ENCODE peak calls at places on chromosomes 3 and 15, in six cellular contexts. S, U, L, J, T and X are unnamed samples.

GRCh38 chr3:128575777-128576176 is 74.8 kb downstream of the RPN1 start:
- DNase-seq in J (no peak), T (no peak), S (no peak), L (peak), U (no peak), X (no peak)

GRCh38 chr3:62607287-62608029 is 234.1 kb upstream of the FEZF2 start:
- DNase-seq in T (peak), S (no peak), L (no peak), J (no peak), U (no peak), X (no peak)

GRCh38 chr3:78507196-78507984 is 1260.4 kb downstream of the ROBO1 start:
- DNase-seq in T (no peak), S (no peak), J (no peak), U (no peak), L (no peak), X (no peak)

GRCh38 chr3:119600732-119601131 is 3.0 kb downstream of the PLA1A start:
- DNase-seq in J (no peak), S (no peak), L (peak), U (no peak), T (no peak), X (no peak)

GRCh38 chr15:55834331-55834730 is 91.4 kb upstream of the PRTG start:
- DNase-seq in T (no peak), U (no peak), J (no peak), L (no peak), S (no peak), X (no peak)

GRCh38 chr15:69593981-69594966 is 141.7 kb downstream of the RPLP1 start:
- DNase-seq in T (peak), S (no peak), U (peak), L (peak), J (peak), X (peak)

GRCh38 chr3:125010393-125010792 is 45.4 kb downstream of the HEG1 start:
- DNase-seq in T (no peak), S (no peak), J (no peak), L (no peak), U (no peak), X (no peak)

GRCh38 chr15:79872358-79873017 is 24.3 kb downstream of the MTHFS start:
- DNase-seq in T (no peak), J (no peak), S (no peak), L (no peak), U (no peak), X (no peak)

GRCh38 chr15:70056091-70056680 is 41.5 kb downstream of the TLE3 start:
- DNase-seq in L (no peak), T (no peak), S (no peak), U (peak), J (peak), X (no peak)

GRCh38 chr3:10575601-10576160 is 70.3 kb upstream of the ATP2B2 start:
- DNase-seq in U (no peak), S (no peak), J (no peak), T (no peak), L (no peak), X (no peak)

GRCh38 chr3:28903171-28903601 is 377.7 kb upstream of the RBMS3 start:
- DNase-seq in J (no peak), S (no peak), T (no peak), U (no peak), L (peak), X (no peak)

GRCh38 chr3:29170894-29171582 is 109.8 kb upstream of the RBMS3 start:
- DNase-seq in T (no peak), J (no peak), L (no peak), S (no peak), U (no peak), X (no peak)

GRCh38 chr15:64333986-64334385 is 22.0 kb downstream of the CSNK1G1 start:
- DNase-seq in S (no peak), T (no peak), J (no peak), U (no peak), L (no peak), X (no peak)

GRCh38 chr15:43239732-43240491 is 19.1 kb upstream of the EPB42 start:
- DNase-seq in T (no peak), S (no peak), J (no peak), L (no peak), U (no peak), X (no peak)

GRCh38 chr15:29448320-29448719 is 178.7 kb upstream of the NSMCE3 start:
- DNase-seq in S (no peak), U (no peak), L (no peak), T (no peak), J (no peak), X (no peak)

GRCh38 chr3:172836390-172836997 is 86.0 kb downstream of the ECT2 start:
- DNase-seq in L (no peak), U (no peak), S (peak), T (peak), J (no peak), X (no peak)

GRCh38 chr15:39987831-39988230 is 51.1 kb downstream of the SRP14 start:
- DNase-seq in U (no peak), S (no peak), T (no peak), L (no peak), J (no peak), X (no peak)

GRCh38 chr15:29698030-29698701 is 124.1 kb downstream of the TJP1 start:
- DNase-seq in S (no peak), J (no peak), T (peak), L (no peak), U (no peak), X (no peak)

GRCh38 chr15:69604050-69604378 is 151.4 kb downstream of the RPLP1 start:
- DNase-seq in S (no peak), J (no peak), L (no peak), U (no peak), T (peak), X (no peak)

GRCh38 chr3:140508545-140508944 is 169.3 kb upstream of the TRIM42 start:
- DNase-seq in L (no peak), J (no peak), U (no peak), S (no peak), T (peak), X (no peak)

GRCh38 chr3:135314227-135314626 is 519.2 kb downstream of the EPHB1 start:
- DNase-seq in T (no peak), S (no peak), J (no peak), L (no peak), U (no peak), X (no peak)

GRCh38 chr15:73930371-73930770 is 4.1 kb downstream of the LOXL1 start:
- DNase-seq in U (no peak), T (no peak), S (no peak), J (peak), L (peak), X (no peak)

GRCh38 chr3:52354676-52355075 is 38.6 kb downstream of the DNAH1 start:
- DNase-seq in U (no peak), S (no peak), T (no peak), J (no peak), L (peak), X (no peak)

GRCh38 chr3:57805674-57806073 is 49.6 kb downstream of the SLMAP start:
- DNase-seq in L (no peak), T (no peak), U (no peak), J (no peak), S (no peak), X (no peak)

GRCh38 chr15:21261965-21262850 is 178.1 kb downstream of the POTEB3 start:
- DNase-seq in J (peak), U (peak), L (peak), S (no peak), T (no peak), X (no peak)

GRCh38 chr3:146903927-146904326 is 298.8 kb upstream of the PLSCR5 start:
- DNase-seq in T (no peak), U (peak), J (no peak), L (no peak), S (no peak), X (no peak)

GRCh38 chr15:89461386-89461785 is 35.0 kb downstream of the RHCG start:
- DNase-seq in S (no peak), T (no peak), J (no peak), U (no peak), L (no peak), X (no peak)

GRCh38 chr3:152203677-152204076 is 65.1 kb upstream of the MBNL1 start:
- DNase-seq in L (no peak), J (no peak), T (no peak), S (no peak), U (no peak), X (no peak)

GRCh38 chr15:86663304-86663703 is 583.6 kb downstream of the AGBL1 start:
- DNase-seq in U (no peak), J (no peak), L (no peak), S (no peak), T (no peak), X (no peak)

GRCh38 chr15:89632563-89633430 is 22.5 kb downstream of the KIF7 start:
- DNase-seq in L (no peak), U (no peak), S (no peak), J (no peak), T (no peak), X (no peak)

GRCh38 chr3:172929451-172929850 is 178.9 kb downstream of the ECT2 start:
- DNase-seq in S (no peak), T (no peak), J (no peak), U (no peak), L (no peak), X (no peak)

GRCh38 chr15:72790302-72790955 is 6.9 kb upstream of the ADPGK start:
- DNase-seq in T (no peak), S (no peak), L (no peak), J (no peak), U (no peak), X (no peak)

GRCh38 chr15:46773016-46773415 is 944.3 kb upstream of the SEMA6D start:
- DNase-seq in L (no peak), U (no peak), T (no peak), S (no peak), J (no peak), X (no peak)

GRCh38 chr3:40800343-40800742 is 275.6 kb downstream of the ZNF621 start:
- DNase-seq in U (peak), T (no peak), J (peak), L (no peak), S (no peak), X (no peak)

GRCh38 chr15:66838671-66839239 is 136.7 kb downstream of the SMAD6 start:
- DNase-seq in J (no peak), S (no peak), T (no peak), U (no peak), L (no peak), X (no peak)

GRCh38 chr3:141828487-141829284 is 47.8 kb upstream of the ATP1B3 start:
- DNase-seq in U (no peak), T (no peak), L (no peak), J (no peak), S (no peak), X (peak)

GRCh38 chr3:187689984-187690383 is 12.4 kb downstream of the RTP2 start:
- DNase-seq in S (no peak), T (no peak), L (no peak), U (no peak), J (no peak), X (no peak)